ENCODE peak calls at places on chromosome 9, in ten cellular contexts. One of them, this sample, is unnamed.

GRCh38 chr9:99824378-99825157 is 2.9 kb downstream of the NR4A3 start:
- DNase-seq in activated CD4-positive, alpha-beta T cell treated with anti-CD3 and anti-CD28 coated beads, Interleukin-2, amount 50 U/mL, for 4 hours: peak; percentile 61
- DNase-seq in COLO829: no peak
- DNase-seq in iris pigment epithelial cell: peak; percentile 32
- DNase-seq in GM12865: peak; percentile 76
- DNase-seq in NB4: peak; percentile 68
- DNase-seq in CD4-positive, CD25-positive, alpha-beta regulatory T cell: peak; percentile 57
- DNase-seq in A673: peak; percentile 81
- DNase-seq in COR-L47: no peak
- DNase-seq in NCI-H2107: peak; percentile 39
- DNase-seq in this sample: peak; percentile 87

GRCh38 chr9:35385042-35385441 is 104.9 kb upstream of the RUSC2 start:
- DNase-seq in activated CD4-positive, alpha-beta T cell treated with anti-CD3 and anti-CD28 coated beads, Interleukin-2, amount 50 U/mL, for 4 hours: no peak
- DNase-seq in COLO829: no peak
- DNase-seq in iris pigment epithelial cell: peak; percentile 60
- DNase-seq in GM12865: no peak
- DNase-seq in NB4: no peak
- DNase-seq in CD4-positive, CD25-positive, alpha-beta regulatory T cell: no peak
- DNase-seq in A673: no peak
- DNase-seq in COR-L47: no peak
- DNase-seq in NCI-H2107: no peak
- DNase-seq in this sample: no peak

GRCh38 chr9:76913467-76913866 is 7.6 kb upstream of the PRUNE2 start:
- DNase-seq in activated CD4-positive, alpha-beta T cell treated with anti-CD3 and anti-CD28 coated beads, Interleukin-2, amount 50 U/mL, for 4 hours: no peak
- DNase-seq in COLO829: no peak
- DNase-seq in iris pigment epithelial cell: no peak
- DNase-seq in GM12865: no peak
- DNase-seq in NB4: no peak
- DNase-seq in CD4-positive, CD25-positive, alpha-beta regulatory T cell: no peak
- DNase-seq in A673: no peak
- DNase-seq in COR-L47: no peak
- DNase-seq in NCI-H2107: no peak
- DNase-seq in this sample: no peak

GRCh38 chr9:75299324-75299723 is 211.0 kb downstream of the OSTF1 start:
- DNase-seq in activated CD4-positive, alpha-beta T cell treated with anti-CD3 and anti-CD28 coated beads, Interleukin-2, amount 50 U/mL, for 4 hours: no peak
- DNase-seq in COLO829: no peak
- DNase-seq in iris pigment epithelial cell: no peak
- DNase-seq in GM12865: peak; percentile 14
- DNase-seq in NB4: no peak
- DNase-seq in CD4-positive, CD25-positive, alpha-beta regulatory T cell: no peak
- DNase-seq in A673: no peak
- DNase-seq in COR-L47: no peak
- DNase-seq in NCI-H2107: no peak
- DNase-seq in this sample: no peak

GRCh38 chr9:123431581-123431980 is 75.6 kb downstream of the CRB2 start:
- DNase-seq in activated CD4-positive, alpha-beta T cell treated with anti-CD3 and anti-CD28 coated beads, Interleukin-2, amount 50 U/mL, for 4 hours: no peak
- DNase-seq in COLO829: no peak
- DNase-seq in iris pigment epithelial cell: no peak
- DNase-seq in GM12865: no peak
- DNase-seq in NB4: no peak
- DNase-seq in CD4-positive, CD25-positive, alpha-beta regulatory T cell: no peak
- DNase-seq in A673: no peak
- DNase-seq in COR-L47: no peak
- DNase-seq in NCI-H2107: no peak
- DNase-seq in this sample: no peak

GRCh38 chr9:37994639-37995347 is 74.2 kb downstream of the SHB start:
- DNase-seq in activated CD4-positive, alpha-beta T cell treated with anti-CD3 and anti-CD28 coated beads, Interleukin-2, amount 50 U/mL, for 4 hours: no peak
- DNase-seq in COLO829: peak; percentile 52
- DNase-seq in iris pigment epithelial cell: peak; percentile 83
- DNase-seq in GM12865: peak; percentile 82
- DNase-seq in NB4: peak; percentile 76
- DNase-seq in CD4-positive, CD25-positive, alpha-beta regulatory T cell: no peak
- DNase-seq in A673: peak; percentile 92
- DNase-seq in COR-L47: peak; percentile 88
- DNase-seq in NCI-H2107: peak; percentile 46
- DNase-seq in this sample: no peak

GRCh38 chr9:89635816-89636215 is 31.0 kb downstream of the GADD45G start:
- DNase-seq in activated CD4-positive, alpha-beta T cell treated with anti-CD3 and anti-CD28 coated beads, Interleukin-2, amount 50 U/mL, for 4 hours: no peak
- DNase-seq in COLO829: no peak
- DNase-seq in iris pigment epithelial cell: peak; percentile 17
- DNase-seq in GM12865: no peak
- DNase-seq in NB4: no peak
- DNase-seq in CD4-positive, CD25-positive, alpha-beta regulatory T cell: no peak
- DNase-seq in A673: no peak
- DNase-seq in COR-L47: peak; percentile 62
- DNase-seq in NCI-H2107: no peak
- DNase-seq in this sample: no peak

GRCh38 chr9:105359899-105360298 is 87.9 kb upstream of the FSD1L start:
- DNase-seq in activated CD4-positive, alpha-beta T cell treated with anti-CD3 and anti-CD28 coated beads, Interleukin-2, amount 50 U/mL, for 4 hours: no peak
- DNase-seq in COLO829: peak; percentile 84
- DNase-seq in iris pigment epithelial cell: peak; percentile 77
- DNase-seq in GM12865: peak; percentile 80
- DNase-seq in NB4: no peak
- DNase-seq in CD4-positive, CD25-positive, alpha-beta regulatory T cell: no peak
- DNase-seq in A673: no peak
- DNase-seq in COR-L47: no peak
- DNase-seq in NCI-H2107: no peak
- DNase-seq in this sample: no peak

GRCh38 chr9:6600426-6600825 is 45.1 kb downstream of the GLDC start:
- DNase-seq in activated CD4-positive, alpha-beta T cell treated with anti-CD3 and anti-CD28 coated beads, Interleukin-2, amount 50 U/mL, for 4 hours: no peak
- DNase-seq in COLO829: no peak
- DNase-seq in iris pigment epithelial cell: no peak
- DNase-seq in GM12865: no peak
- DNase-seq in NB4: no peak
- DNase-seq in CD4-positive, CD25-positive, alpha-beta regulatory T cell: no peak
- DNase-seq in A673: no peak
- DNase-seq in COR-L47: no peak
- DNase-seq in NCI-H2107: no peak
- DNase-seq in this sample: no peak

GRCh38 chr9:129420721-129421120 is 200.2 kb downstream of the C9orf50 start:
- DNase-seq in activated CD4-positive, alpha-beta T cell treated with anti-CD3 and anti-CD28 coated beads, Interleukin-2, amount 50 U/mL, for 4 hours: no peak
- DNase-seq in COLO829: no peak
- DNase-seq in iris pigment epithelial cell: no peak
- DNase-seq in GM12865: no peak
- DNase-seq in NB4: no peak
- DNase-seq in CD4-positive, CD25-positive, alpha-beta regulatory T cell: no peak
- DNase-seq in A673: no peak
- DNase-seq in COR-L47: no peak
- DNase-seq in NCI-H2107: no peak
- DNase-seq in this sample: no peak

This sample was measured in ecto neural progenitor cell.